ENCODE peak calls at places on chromosome 22, in eight cellular contexts. Y is Right ventricle myocardium superior; C is EH; Q is activated CD4-positive, alpha-beta T cell treated with anti-CD3 and anti-CD28 coated beads, Interleukin-2, amount 50 U/mL, for 1 hour; K is lung microvascular endothelial cell; V is Calu3; S is fibroblast of villous mesenchyme; I is NCI-H1092 treated with DMSO at 0.1 percent for 48 hours. O is an unnamed sample.

GRCh38 chr22:26553056-26553752 is 36.7 kb downstream of the TPST2 start:
- DNase-seq in I (no peak), C (peak), K (peak), Y (no peak), Q (no peak), S (peak), V (no peak), O (peak)

GRCh38 chr22:27112273-27112672 is 454.9 kb downstream of the MIAT start:
- DNase-seq in S (no peak), Q (no peak), I (peak), C (no peak), V (no peak), Y (no peak), K (no peak), O (no peak)

GRCh38 chr22:30747493-30747892 is 52.8 kb downstream of the OSBP2 start:
- DNase-seq in C (no peak), Q (no peak), I (no peak), K (no peak), Y (no peak), S (no peak), V (no peak), O (no peak)

GRCh38 chr22:34812631-34813030 is 253.3 kb upstream of the ISX start:
- DNase-seq in S (no peak), Q (no peak), C (peak), V (no peak), Y (no peak), K (no peak), I (no peak), O (peak)

GRCh38 chr22:18987765-18988164 is 51.7 kb upstream of the PRODH start:
- DNase-seq in V (peak), C (no peak), I (no peak), S (peak), K (no peak), Q (no peak), Y (no peak), O (no peak)

GRCh38 chr22:44947846-44948245 is 62.0 kb downstream of the PHF21B start:
- DNase-seq in S (no peak), V (no peak), I (no peak), Y (no peak), Q (no peak), C (no peak), K (no peak), O (no peak)

GRCh38 chr22:24845036-24845918 is 39.3 kb downstream of the SGSM1 start:
- DNase-seq in I (no peak), Y (no peak), V (peak), Q (no peak), K (no peak), C (peak), S (no peak), O (no peak)

GRCh38 chr22:27913162-27913741 is 5.8 kb downstream of the PITPNB start:
- DNase-seq in Y (no peak), S (peak), K (no peak), V (no peak), I (no peak), Q (no peak), C (peak), O (no peak)

GRCh38 chr22:26998134-26998533 is 340.7 kb downstream of the MIAT start:
- DNase-seq in V (no peak), K (no peak), Q (no peak), I (no peak), S (no peak), Y (no peak), C (no peak), O (no peak)

GRCh38 chr22:23784215-23784732 is 2.5 kb upstream of the SMARCB1 start:
- DNase-seq in C (peak), I (no peak), S (no peak), K (no peak), Y (no peak), V (peak), Q (no peak), O (peak)

GRCh38 chr22:47872761-47873535 is 1110.5 kb downstream of the TBC1D22A start:
- DNase-seq in S (no peak), I (no peak), Y (no peak), Q (no peak), C (no peak), V (no peak), K (no peak), O (no peak)

GRCh38 chr22:17578129-17578754 is 14.9 kb downstream of the SLC25A18 start:
- DNase-seq in I (no peak), K (peak), Y (peak), Q (no peak), S (peak), C (peak), V (no peak), O (peak)

GRCh38 chr22:19983701-19984100 is 32.9 kb downstream of the ARVCF start:
- DNase-seq in S (no peak), K (no peak), V (no peak), Y (peak), C (no peak), I (no peak), Q (no peak), O (no peak)

O was measured in astrocyte of the hippocampus.